ENCODE peak calls at places on chromosomes 11 and 22, in five cellular contexts. B is GM12892, H is GM23338, M is Daoy, U is WERI-Rb-1. Y is an unnamed sample.

GRCh38 chr11:26730711-26731460 is 9.0 kb upstream of the SLC5A12 start:
- DNase-seq in B (no peak), M (no peak), U (no peak), H (no peak), Y (no peak)

GRCh38 chr11:69305885-69306540 is 12.1 kb downstream of the MYEOV start:
- DNase-seq in B (no peak), U (no peak), H (no peak), M (no peak), Y (no peak)

GRCh38 chr22:39349506-39349966 is 255 bp upstream of the SYNGR1 start:
- DNase-seq in M (no peak), B (no peak), U (peak), H (peak), Y (peak)

GRCh38 chr11:924406-925157 is 1.1 kb upstream of the AP2A2 start:
- DNase-seq in B (no peak), U (peak), M (no peak), H (no peak), Y (no peak)

GRCh38 chr11:75603791-75604736 is 42.0 kb downstream of the SERPINH1 start:
- DNase-seq in H (no peak), M (peak), U (no peak), B (no peak), Y (no peak)

GRCh38 chr11:31798057-31799035 is 12.8 kb downstream of the PAX6 start:
- DNase-seq in H (peak), M (no peak), U (no peak), B (no peak), Y (no peak)

GRCh38 chr22:46587492-46588278 is 32.5 kb upstream of the GRAMD4 start:
- DNase-seq in U (no peak), B (peak), H (no peak), M (no peak), Y (peak)

GRCh38 chr11:14609902-14610301 is 33.7 kb upstream of the PDE3B start:
- DNase-seq in M (no peak), U (no peak), H (no peak), B (no peak), Y (no peak)

GRCh38 chr11:102974552-102975280 is 19.2 kb upstream of the MMP13 start:
- DNase-seq in H (no peak), B (no peak), U (no peak), M (peak), Y (no peak)

GRCh38 chr22:37827056-37827455 is 3.9 kb downstream of the GALR3 start:
- DNase-seq in U (no peak), M (no peak), B (no peak), H (no peak), Y (no peak)

GRCh38 chr22:26576026-26576680 is 13.8 kb downstream of the TPST2 start:
- DNase-seq in M (no peak), B (no peak), H (no peak), U (no peak), Y (no peak)

GRCh38 chr11:10654211-10655150 is 39.1 kb downstream of the IRAG1 start:
- DNase-seq in M (peak), U (peak), H (peak), B (no peak), Y (peak)

GRCh38 chr11:44008698-44009097 is 39.1 kb upstream of the ACCSL start:
- DNase-seq in M (no peak), H (no peak), U (no peak), B (no peak), Y (no peak)

GRCh38 chr11:7457211-7457610 is 28.1 kb upstream of the OLFML1 start:
- DNase-seq in M (peak), U (no peak), B (no peak), H (no peak), Y (no peak)

GRCh38 chr22:28142361-28142801 is 223.3 kb upstream of the PITPNB start:
- DNase-seq in M (peak), U (no peak), B (no peak), H (no peak), Y (no peak)

GRCh38 chr11:112157274-112157766 is 6.6 kb downstream of the IL18 start:
- DNase-seq in H (no peak), M (peak), B (no peak), U (no peak), Y (no peak)

GRCh38 chr11:11977206-11977938 is 31.1 kb downstream of the DKK3 start:
- DNase-seq in M (peak), B (no peak), U (no peak), H (peak), Y (no peak)

GRCh38 chr22:27137809-27138400 is 480.5 kb downstream of the MIAT start:
- DNase-seq in M (no peak), H (no peak), U (peak), B (no peak), Y (no peak)

Y was measured in GM19239.